ENCODE peak calls at places on chromosomes 1 and 21, in four cellular contexts. Q is HepG2, F is K562, I is SK-N-SH. S is an unnamed sample.
A peak's percentile ranks its signal among the peaks of the same experiment; 100 is the strongest.

GRCh38 chr1:162110910-162111309 is 41.4 kb downstream of the NOS1AP start:
- DNase-seq in Q (no peak), F (no peak), I (no peak), S (no peak)

GRCh38 chr1:180920702-180921101 is 8.0 kb downstream of the KIAA1614 start:
- DNase-seq in Q (no peak), F (peak; percentile 50), I (no peak), S (no peak)

GRCh38 chr1:111475706-111476105 is 1.9 kb downstream of the C1orf162 start:
- DNase-seq in Q (no peak), F (no peak), I (no peak), S (peak; percentile 47)

GRCh38 chr1:153358691-153358975 is 979 bp downstream of the S100A9 start:
- DNase-seq in Q (no peak), F (no peak), I (no peak), S (no peak)

GRCh38 chr21:45615145-45615711 is 28.3 kb upstream of the PCBP3 start:
- DNase-seq in Q (peak; percentile 23), F (no peak), I (peak; percentile 72), S (peak; percentile 78)

GRCh38 chr1:32761253-32761877 is 55.8 kb downstream of the YARS1 start:
- DNase-seq in Q (no peak), F (peak; percentile 69), I (peak; percentile 67), S (peak; percentile 26)

GRCh38 chr1:65691152-65691900 is 101.4 kb upstream of the PDE4B start:
- DNase-seq in Q (no peak), F (no peak), I (no peak), S (no peak)

GRCh38 chr1:109482796-109483638 is 688 bp upstream of the ATXN7L2 start:
- DNase-seq in Q (no peak), F (peak; percentile 45), I (peak; percentile 84), S (no peak)

GRCh38 chr1:32549601-32550000 is 10.4 kb downstream of the ZBTB8A start:
- DNase-seq in Q (no peak), F (no peak), I (no peak), S (no peak)

GRCh38 chr1:69290266-69290665 is 277.5 kb upstream of the LRRC7 start:
- DNase-seq in Q (no peak), F (no peak), I (no peak), S (no peak)

GRCh38 chr21:43196789-43197188 is 28.0 kb downstream of the CRYAA start:
- DNase-seq in Q (no peak), F (no peak), I (no peak), S (no peak)

DNA sequence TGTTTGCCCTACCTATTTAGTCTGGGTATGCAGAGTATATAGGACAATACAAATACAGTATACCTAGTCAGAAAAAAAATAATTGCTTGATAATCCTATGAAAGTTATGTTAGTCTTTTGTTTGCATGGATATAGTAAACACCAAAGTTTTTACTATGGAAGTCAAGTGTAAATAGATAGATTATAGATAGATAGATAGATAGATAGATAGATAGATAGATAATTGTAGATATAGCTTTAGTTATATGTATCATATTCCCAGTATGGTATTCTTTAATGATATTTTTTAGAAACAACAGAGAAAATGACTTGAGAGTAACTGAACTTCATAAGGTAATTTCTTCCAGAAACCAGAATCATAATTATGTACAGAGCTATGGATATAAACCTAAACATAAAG is 158.2 kb downstream of the NCAM2 start:
- DNase-seq in Q (no peak), F (no peak), I (no peak), S (no peak)
- H2AFZ ChIP-seq in Q (no peak overlapping the region), F (no peak overlapping the region), I (no peak overlapping the region), S (no peak overlapping the region)

DNA sequence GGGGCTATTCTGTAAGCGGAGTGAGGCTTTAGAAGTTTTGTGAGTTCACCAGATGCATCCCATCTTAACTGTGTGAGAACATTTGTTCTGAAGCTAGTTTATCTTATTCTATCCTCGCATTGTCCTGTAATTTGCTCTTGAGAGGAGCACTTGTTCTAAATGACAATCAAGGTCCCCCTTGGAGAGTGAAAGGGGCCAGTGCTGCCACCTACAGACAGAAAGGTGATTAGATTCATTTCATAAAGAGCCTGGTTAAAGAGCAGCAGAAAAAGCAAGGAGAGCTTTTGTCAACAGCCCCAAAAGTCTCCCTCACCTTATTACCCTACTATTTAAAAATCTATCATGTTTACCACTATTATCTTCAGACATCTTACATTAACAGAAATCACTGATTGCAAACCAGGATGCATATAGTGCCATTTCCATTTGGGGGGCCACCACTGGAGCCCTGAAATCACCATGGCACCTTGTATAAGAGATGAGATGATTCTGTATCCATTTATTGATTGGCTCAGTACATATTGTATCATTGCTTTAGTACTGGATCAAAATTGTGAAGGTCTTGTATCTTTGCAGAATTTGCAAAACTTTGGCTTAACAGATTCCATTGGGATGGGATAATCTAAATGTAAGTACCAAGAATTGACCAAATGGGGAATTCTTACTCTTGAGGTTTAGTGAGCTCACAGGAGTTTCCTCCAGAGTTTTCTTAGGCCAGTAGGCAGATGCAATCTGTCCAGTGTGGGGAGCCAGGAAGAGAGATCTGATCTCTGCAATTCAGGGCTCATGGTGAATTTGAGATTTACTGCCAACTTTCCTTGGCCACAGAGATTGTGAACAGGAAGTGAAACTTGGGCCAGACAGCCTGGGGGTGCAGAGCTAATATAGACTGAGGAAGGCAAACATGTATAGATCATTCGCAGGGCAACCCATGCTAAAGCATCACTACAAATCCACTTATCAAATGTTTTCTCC is 64.3 kb upstream of the TRABD2B start:
- DNase-seq in Q (peak; percentile 40), F (peak; percentile 60), I (peak; percentile 69), S (no peak)
- TF ChIP-seq FOXM1 in Q (no peak), F (no peak), I (no peak), S (no peak)

DNA sequence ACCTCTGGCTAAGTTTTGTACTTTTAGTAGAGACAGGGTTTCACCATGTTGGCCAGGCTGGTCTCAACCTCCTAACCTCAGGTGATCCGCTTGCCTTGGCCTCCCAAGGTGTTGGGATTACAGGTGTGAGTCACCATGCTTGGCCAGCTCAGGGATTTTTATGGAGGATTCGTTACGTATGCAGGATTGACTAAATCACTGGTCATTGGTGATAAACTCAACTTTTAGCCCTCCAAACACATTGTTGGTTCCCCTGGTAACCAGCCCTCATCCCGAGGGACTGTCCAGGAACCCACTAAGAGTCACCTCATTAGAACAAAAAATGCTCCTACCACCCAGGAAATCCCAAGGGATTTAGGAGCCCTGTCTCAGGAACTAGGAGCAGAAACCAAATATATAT is 40.4 kb downstream of the ST3GAL3 start:
- DNase-seq in Q (no peak), F (no peak), I (no peak), S (no peak)
- TF ChIP-seq NFIC in Q (no peak), F (no peak), I (no peak), S (no peak)

GRCh38 chr1:23591460-23592208 is 32.3 kb upstream of the ID3 start:
- DNase-seq in Q (peak; percentile 85), F (no peak), I (no peak), S (no peak)

GRCh38 chr1:23592209-23592905 is 33.1 kb upstream of the ID3 start:
- DNase-seq in Q (no peak), F (no peak), I (no peak), S (no peak)

GRCh38 chr1:23589506-23589872 is 30.2 kb upstream of the ID3 start:
- DNase-seq in Q (no peak), F (no peak), I (no peak), S (no peak)

GRCh38 chr1:23588749-23589505 is 29.6 kb upstream of the ID3 start:
- DNase-seq in Q (no peak), F (no peak), I (no peak), S (no peak)

DNA sequence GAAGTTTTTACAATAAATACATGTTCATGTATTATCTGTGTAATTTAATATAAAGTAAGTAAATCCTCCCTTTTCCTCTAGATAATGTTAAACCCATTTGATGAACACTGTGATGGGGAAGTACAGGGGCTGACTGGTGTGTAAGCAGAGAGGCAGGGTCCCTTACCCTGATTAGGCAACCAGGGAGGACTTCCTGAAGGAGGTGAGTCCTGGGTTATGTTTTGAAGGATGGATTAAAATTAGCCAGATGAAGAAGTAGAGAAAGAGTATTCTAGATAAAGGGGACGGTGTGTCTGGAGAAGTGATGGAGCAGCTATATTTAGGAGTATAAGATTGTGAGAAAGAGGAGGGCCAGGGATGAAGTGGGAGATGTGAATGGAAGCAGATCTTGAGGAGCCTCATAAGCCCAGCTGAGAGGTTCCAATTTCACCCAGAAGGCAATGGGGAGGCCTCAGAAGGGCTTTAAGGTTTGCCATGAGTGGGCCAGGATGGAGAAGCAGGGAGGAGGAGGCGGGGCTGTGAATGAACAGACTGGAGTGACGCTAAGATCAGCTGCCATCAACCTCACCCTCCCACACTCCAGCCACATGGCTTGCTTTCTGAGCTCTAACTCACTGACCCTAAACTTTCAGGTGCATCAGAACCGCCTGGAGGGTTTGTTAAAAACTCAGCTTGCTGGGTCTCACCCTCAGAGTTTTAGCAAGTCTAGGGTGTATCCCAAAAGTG is 30.9 kb upstream of the ID3 start:
- DNase-seq in Q (no peak), F (peak; percentile 40), I (no peak), S (no peak)
- H2AFZ ChIP-seq in Q (no peak overlapping the region), F (no peak overlapping the region), I (no peak overlapping the region), S (peak overlapping the region; percentile 31)

GRCh38 chr1:11847667-11848445 is at the start of gene NPPA:
- DNase-seq in Q (no peak), F (no peak), I (peak; percentile 91), S (no peak)
- TF ChIP-seq FOXM1 in Q (no peak), F (no peak), I (no peak), S (no peak)

DNA sequence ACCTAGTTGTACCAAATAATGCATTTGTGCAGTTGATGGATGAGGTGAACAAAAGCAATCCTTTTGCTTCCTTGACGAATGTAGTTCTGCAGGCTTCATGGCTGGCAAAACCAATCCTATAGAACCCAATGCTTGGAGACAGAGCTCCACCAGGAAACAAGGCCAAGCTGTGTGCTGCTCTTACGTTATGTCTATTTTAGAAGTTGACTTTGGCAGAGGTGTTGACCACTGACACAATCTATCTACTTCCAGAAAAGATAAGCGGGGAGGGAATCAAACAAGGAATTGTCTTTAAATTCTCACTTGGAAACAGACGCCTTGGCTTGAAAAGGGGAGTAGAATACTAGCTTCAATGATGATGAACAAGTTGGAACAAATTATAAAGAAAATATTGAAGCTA is 211.2 kb downstream of the SETD4 start:
- DNase-seq in Q (no peak), F (no peak), I (no peak), S (no peak)
- TF ChIP-seq NFIC in Q (no peak), F (no peak), I (no peak), S (no peak)

DNA sequence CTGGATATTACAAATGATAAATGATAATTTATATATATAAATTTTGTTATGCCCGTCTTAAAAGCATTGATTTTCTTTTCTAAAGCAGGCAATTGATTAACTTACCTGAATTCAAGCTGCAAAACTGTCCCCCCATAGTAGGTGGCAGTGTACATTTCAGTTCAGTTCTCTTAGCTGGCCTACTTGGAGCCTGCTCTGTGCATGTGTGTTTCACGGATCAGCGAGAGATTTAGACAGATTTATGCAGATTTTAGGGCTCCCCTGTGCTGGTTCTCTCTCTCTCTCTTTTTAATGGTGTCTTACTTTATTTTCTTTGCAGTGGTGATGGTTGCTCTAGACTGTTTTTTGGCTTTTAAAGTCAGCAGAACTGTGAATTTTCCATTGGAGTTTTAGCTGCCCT is 30.7 kb downstream of the CLIC4 start:
- DNase-seq in Q (no peak), F (no peak), I (no peak), S (no peak)
- H2AFZ ChIP-seq in Q (no peak overlapping the region), F (no peak overlapping the region), I (no peak overlapping the region), S (no peak overlapping the region)

GRCh38 chr1:39297534-39297933 is 93.0 kb downstream of the MACF1 start:
- DNase-seq in Q (no peak), F (no peak), I (no peak), S (no peak)

GRCh38 chr1:39295901-39296300 is 91.4 kb downstream of the MACF1 start:
- DNase-seq in Q (no peak), F (no peak), I (no peak), S (no peak)

GRCh38 chr1:39305555-39305954 is 101.1 kb downstream of the MACF1 start:
- DNase-seq in Q (no peak), F (no peak), I (peak; percentile 7), S (peak; percentile 5)

GRCh38 chr1:39301606-39302005 is 97.1 kb downstream of the MACF1 start:
- DNase-seq in Q (no peak), F (no peak), I (no peak), S (no peak)
- TF ChIP-seq FOXM1 in Q (no peak), F (no peak), I (no peak), S (no peak)

S was measured in GM12878.